ENCODE peak calls at places on chromosomes 12 and 14, in nine cellular contexts. M is NCI-H510A treated with DMSO at 0.1 percent for 48 hours, E is NCI-H1092 treated with DMSO at 0.1 percent for 48 hours, K is astrocyte of the spinal cord, W is NAMALWA, I is cardiac fibroblast, A is right atrium auricular region, T is T-cell, Y is bronchial epithelial cell. P is an unnamed sample.

GRCh38 chr12:25585021-25585523 is 32.0 kb upstream of the LMNTD1 start:
- DNase-seq in M (no peak), E (no peak), K (peak), W (no peak), I (peak), A (peak), T (no peak), Y (peak), P (peak)

GRCh38 chr14:90489306-90489705 is 92.5 kb downstream of the CALM1 start:
- DNase-seq in M (no peak), E (no peak), K (no peak), W (no peak), I (no peak), A (no peak), T (no peak), Y (no peak), P (no peak)

GRCh38 chr14:92897922-92898599 is 24.9 kb upstream of the CHGA start:
- DNase-seq in M (no peak), E (no peak), K (no peak), W (no peak), I (no peak), A (no peak), T (no peak), Y (no peak), P (no peak)

GRCh38 chr12:57732270-57732669 is 6.3 kb downstream of the AGAP2 start:
- DNase-seq in M (no peak), E (no peak), K (no peak), W (no peak), I (no peak), A (no peak), T (no peak), Y (no peak), P (no peak)

GRCh38 chr12:12481636-12482035 is 81.0 kb downstream of the DUSP16 start:
- DNase-seq in M (no peak), E (no peak), K (no peak), W (no peak), I (no peak), A (no peak), T (no peak), Y (no peak), P (no peak)

GRCh38 chr12:114269153-114269552 is 136.8 kb downstream of the TBX5 start:
- DNase-seq in M (peak), E (no peak), K (no peak), W (no peak), I (no peak), A (no peak), T (no peak), Y (peak), P (no peak)

GRCh38 chr12:122190842-122191668 is 8.1 kb downstream of the LRRC43 start:
- DNase-seq in M (peak), E (no peak), K (peak), W (peak), I (peak), A (no peak), T (peak), Y (peak), P (peak)

GRCh38 chr14:103629503-103630121 is 601 bp downstream of the KLC1 start:
- DNase-seq in M (peak), E (peak), K (no peak), W (peak), I (peak), A (no peak), T (peak), Y (no peak), P (peak)

GRCh38 chr12:92701441-92701840 is 1.3 kb upstream of the PLEKHG7 start:
- DNase-seq in M (no peak), E (no peak), K (no peak), W (no peak), I (peak), A (no peak), T (no peak), Y (no peak), P (no peak)

GRCh38 chr14:20627337-20628032 is 14.0 kb downstream of the OR6S1 start:
- DNase-seq in M (no peak), E (no peak), K (no peak), W (no peak), I (peak), A (no peak), T (no peak), Y (peak), P (no peak)

GRCh38 chr14:99121027-99121875 is 150.7 kb downstream of the BCL11B start:
- DNase-seq in M (no peak), E (no peak), K (no peak), W (no peak), I (no peak), A (peak), T (no peak), Y (no peak), P (no peak)

GRCh38 chr12:120466560-120467315 is 2.8 kb downstream of the SRSF9 start:
- DNase-seq in M (no peak), E (peak), K (peak), W (peak), I (peak), A (no peak), T (peak), Y (peak), P (peak)

GRCh38 chr14:97113339-97113738 is 316.2 kb downstream of the VRK1 start:
- DNase-seq in M (no peak), E (peak), K (no peak), W (no peak), I (no peak), A (no peak), T (no peak), Y (peak), P (no peak)

GRCh38 chr12:122656298-122656697 is 46.9 kb downstream of the HCAR2 start:
- DNase-seq in M (no peak), E (no peak), K (no peak), W (no peak), I (no peak), A (no peak), T (no peak), Y (peak), P (no peak)

GRCh38 chr14:92040431-92041040 is 677 bp upstream of the TRIP11 start:
- DNase-seq in M (peak), E (peak), K (peak), W (peak), I (peak), A (no peak), T (no peak), Y (peak), P (no peak)

GRCh38 chr14:56855891-56856461 is 45.7 kb upstream of the OTX2 start:
- DNase-seq in M (peak), E (no peak), K (no peak), W (peak), I (no peak), A (no peak), T (no peak), Y (no peak), P (no peak)

GRCh38 chr12:10101042-10101579 is 2.3 kb upstream of the CLEC1A start:
- DNase-seq in M (no peak), E (no peak), K (peak), W (no peak), I (peak), A (no peak), T (no peak), Y (peak), P (peak)

GRCh38 chr14:92704036-92704804 is 44.2 kb downstream of the LGMN start:
- DNase-seq in M (no peak), E (no peak), K (no peak), W (peak), I (no peak), A (no peak), T (no peak), Y (no peak), P (no peak)

GRCh38 chr12:4355843-4356327 is 23.6 kb downstream of the FGF23 start:
- DNase-seq in M (no peak), E (no peak), K (peak), W (peak), I (peak), A (no peak), T (peak), Y (peak), P (peak)

GRCh38 chr14:101774006-101774755 is 12.7 kb downstream of the PPP2R5C start:
- DNase-seq in M (no peak), E (peak), K (no peak), W (peak), I (no peak), A (no peak), T (no peak), Y (no peak), P (no peak)

GRCh38 chr12:122946690-122947271 is 19.5 kb downstream of the ABCB9 start:
- DNase-seq in M (no peak), E (no peak), K (peak), W (peak), I (peak), A (peak), T (peak), Y (peak), P (peak)

GRCh38 chr14:90444077-90444696 is 47.4 kb downstream of the CALM1 start:
- DNase-seq in M (peak), E (no peak), K (no peak), W (no peak), I (no peak), A (no peak), T (no peak), Y (peak), P (no peak)

GRCh38 chr12:113422929-113423669 is 919 bp downstream of the SDSL start:
- DNase-seq in M (no peak), E (no peak), K (no peak), W (no peak), I (no peak), A (no peak), T (no peak), Y (peak), P (no peak)

GRCh38 chr12:7486512-7486911 is 17.1 kb downstream of the CD163 start:
- DNase-seq in M (no peak), E (no peak), K (no peak), W (no peak), I (no peak), A (no peak), T (no peak), Y (no peak), P (no peak)

GRCh38 chr14:68244272-68244975 is 424.8 kb downstream of the RAD51B start:
- DNase-seq in M (no peak), E (no peak), K (no peak), W (no peak), I (peak), A (no peak), T (no peak), Y (no peak), P (no peak)

GRCh38 chr12:15555466-15555865 is 233.2 kb downstream of the PTPRO start:
- DNase-seq in M (no peak), E (no peak), K (no peak), W (no peak), I (no peak), A (no peak), T (no peak), Y (no peak), P (no peak)

GRCh38 chr12:44287545-44287944 is 451.7 kb downstream of the TMEM117 start:
- DNase-seq in M (no peak), E (no peak), K (no peak), W (no peak), I (no peak), A (no peak), T (no peak), Y (peak), P (no peak)

GRCh38 chr12:1474059-1474537 is 120.3 kb downstream of the FBXL14 start:
- DNase-seq in M (no peak), E (peak), K (peak), W (no peak), I (peak), A (no peak), T (no peak), Y (peak), P (no peak)

GRCh38 chr14:57136669-57137068 is 132.0 kb downstream of the EXOC5 start:
- DNase-seq in M (peak), E (peak), K (no peak), W (no peak), I (peak), A (no peak), T (no peak), Y (no peak), P (peak)

GRCh38 chr14:100472491-100472890 is 114.7 kb downstream of the BEGAIN start:
- DNase-seq in M (no peak), E (no peak), K (no peak), W (no peak), I (no peak), A (no peak), T (no peak), Y (no peak), P (no peak)

GRCh38 chr12:94099191-94099983 is 49.0 kb upstream of the PLXNC1 start:
- DNase-seq in M (peak), E (no peak), K (peak), W (no peak), I (no peak), A (no peak), T (no peak), Y (no peak), P (no peak)

GRCh38 chr12:122064034-122064777 is 14.3 kb upstream of the MLXIP start:
- DNase-seq in M (peak), E (peak), K (peak), W (peak), I (peak), A (peak), T (peak), Y (peak), P (peak)

GRCh38 chr14:62126885-62127478 is 364.8 kb downstream of the SNAPC1 start:
- DNase-seq in M (peak), E (peak), K (peak), W (peak), I (peak), A (no peak), T (no peak), Y (peak), P (no peak)

GRCh38 chr12:9848899-9849298 is 20.3 kb downstream of the CLEC2B start:
- DNase-seq in M (no peak), E (no peak), K (no peak), W (no peak), I (no peak), A (no peak), T (no peak), Y (no peak), P (no peak)

P was measured in testis.